ENCODE peak calls at places on chromosomes 3 and 15, in five cellular contexts. One of them, this sample, is unnamed.

GRCh38 chr15:37095993-37096877 is 4.1 kb downstream of the MEIS2 start:
- DNase-seq in stomach: no peak
- DNase-seq in mesothelial cell of epicardium: no peak
- DNase-seq in NCI-H1092 treated with DMSO at 0.1 percent for 48 hours: no peak
- DNase-seq in GM23338: peak; percentile 52
- DNase-seq in this sample: peak; percentile 67

GRCh38 chr3:127970966-127971592 is 56.0 kb downstream of the KBTBD12 start:
- DNase-seq in stomach: no peak
- DNase-seq in mesothelial cell of epicardium: no peak
- DNase-seq in NCI-H1092 treated with DMSO at 0.1 percent for 48 hours: peak; percentile 51
- DNase-seq in GM23338: peak; percentile 79
- DNase-seq in this sample: peak; percentile 45

GRCh38 chr3:69161587-69162196 is 39.3 kb upstream of the LMOD3 start:
- DNase-seq in stomach: no peak
- DNase-seq in mesothelial cell of epicardium: no peak
- DNase-seq in NCI-H1092 treated with DMSO at 0.1 percent for 48 hours: peak; percentile 28
- DNase-seq in GM23338: peak; percentile 68
- DNase-seq in this sample: no peak

GRCh38 chr3:195549931-195550519 is 6.9 kb upstream of the PPP1R2 start:
- DNase-seq in stomach: no peak
- DNase-seq in mesothelial cell of epicardium: no peak
- DNase-seq in NCI-H1092 treated with DMSO at 0.1 percent for 48 hours: no peak
- DNase-seq in GM23338: no peak
- DNase-seq in this sample: no peak

GRCh38 chr15:35867371-35867770 is 321.4 kb upstream of the DPH6 start:
- DNase-seq in stomach: no peak
- DNase-seq in mesothelial cell of epicardium: no peak
- DNase-seq in NCI-H1092 treated with DMSO at 0.1 percent for 48 hours: no peak
- DNase-seq in GM23338: no peak
- DNase-seq in this sample: no peak

GRCh38 chr3:126546013-126546412 is 12.7 kb downstream of the C3orf22 start:
- DNase-seq in stomach: peak; percentile 20
- DNase-seq in mesothelial cell of epicardium: peak; percentile 5
- DNase-seq in NCI-H1092 treated with DMSO at 0.1 percent for 48 hours: no peak
- DNase-seq in GM23338: no peak
- DNase-seq in this sample: no peak

GRCh38 chr3:159001711-159002110 is 199.9 kb downstream of the MFSD1 start:
- DNase-seq in stomach: no peak
- DNase-seq in mesothelial cell of epicardium: no peak
- DNase-seq in NCI-H1092 treated with DMSO at 0.1 percent for 48 hours: no peak
- DNase-seq in GM23338: no peak
- DNase-seq in this sample: no peak

GRCh38 chr15:51320843-51321242 is 17.6 kb downstream of the CYP19A1 start:
- DNase-seq in stomach: no peak
- DNase-seq in mesothelial cell of epicardium: no peak
- DNase-seq in NCI-H1092 treated with DMSO at 0.1 percent for 48 hours: no peak
- DNase-seq in GM23338: no peak
- DNase-seq in this sample: no peak